ENCODE peak calls at places on chromosome 5, in four cellular contexts. O, V, H and S are unnamed samples.

GRCh38 chr5:128146671-128147070 is 63.1 kb downstream of the SLC12A2 start:
- DNase-seq in O (no peak), V (no peak), H (no peak), S (no peak)

GRCh38 chr5:10424124-10424731 is 17.5 kb upstream of the ROPN1L start:
- DNase-seq in O (peak; percentile 33), V (no peak), H (peak; percentile 44), S (no peak)

GRCh38 chr5:113612060-113612496 is 98.6 kb downstream of the YTHDC2 start:
- DNase-seq in O (no peak), V (peak; percentile 26), H (peak; percentile 51), S (no peak)

GRCh38 chr5:138900281-138900965 is 25.3 kb upstream of the LRRTM2 start:
- DNase-seq in O (no peak), V (peak; percentile 35), H (peak; percentile 75), S (no peak)

GRCh38 chr5:56814361-56814962 is 887 bp upstream of the MAP3K1 start:
- DNase-seq in O (peak; percentile 47), V (no peak), H (no peak), S (no peak)

GRCh38 chr5:116799401-116799800 is 224.8 kb upstream of the SEMA6A start:
- DNase-seq in O (no peak), V (no peak), H (no peak), S (no peak)

GRCh38 chr5:12246016-12246415 is 341.8 kb upstream of the CTNND2 start:
- DNase-seq in O (no peak), V (no peak), H (no peak), S (no peak)

GRCh38 chr5:122358382-122358990 is 46.4 kb downstream of the SNCAIP start:
- DNase-seq in O (no peak), V (no peak), H (no peak), S (no peak)

GRCh38 chr5:89451263-89451662 is 568.3 kb upstream of the MEF2C start:
- DNase-seq in O (no peak), V (no peak), H (no peak), S (no peak)

GRCh38 chr5:11918463-11919045 is 14.3 kb upstream of the CTNND2 start:
- DNase-seq in O (no peak), V (no peak), H (no peak), S (no peak)

GRCh38 chr5:124902097-124902821 is 155.8 kb upstream of the ZNF608 start:
- DNase-seq in O (no peak), V (no peak), H (peak; percentile 45), S (no peak)

GRCh38 chr5:180216646-180217171 is 7.7 kb upstream of the RASGEF1C start:
- DNase-seq in O (no peak), V (no peak), H (no peak), S (no peak)

GRCh38 chr5:59665086-59665831 is 228.3 kb downstream of the PDE4D start:
- DNase-seq in O (no peak), V (no peak), H (no peak), S (no peak)
- TF ChIP-seq POLR2A in O (no peak), V (no peak), H (no peak), S (no peak)

GRCh38 chr5:34928267-34928666 is 1.1 kb upstream of the DNAJC21 start:
- DNase-seq in O (no peak), V (no peak), H (no peak), S (no peak)

GRCh38 chr5:34929150-34929719 is at the start of gene DNAJC21:
- DNase-seq in O (peak; percentile 99), V (peak; percentile 91), H (peak; percentile 94), S (peak; percentile 87)

GRCh38 chr5:34930870-34931269 is 1.5 kb downstream of the DNAJC21 start:
- DNase-seq in O (no peak), V (no peak), H (no peak), S (no peak)

GRCh38 chr5:34930527-34930844 is 1.1 kb downstream of the DNAJC21 start:
- DNase-seq in O (no peak), V (peak; percentile 14), H (peak; percentile 73), S (no peak)

GRCh38 chr5:34929720-34930526 is 564 bp downstream of the DNAJC21 start:
- DNase-seq in O (peak; percentile 88), V (peak; percentile 86), H (peak; percentile 66), S (peak; percentile 41)
- TF ChIP-seq POLR2A in O (no peak), V (peak; percentile 43), H (no peak), S (peak; percentile 74)

GRCh38 chr5:20276061-20276958 is 288.3 kb upstream of the CDH18 start:
- DNase-seq in O (no peak), V (peak; percentile 44), H (peak; percentile 84), S (no peak)
- TF ChIP-seq POLR2A in O (no peak), V (no peak), H (no peak), S (no peak)

GRCh38 chr5:22249209-22249608 is 603.9 kb downstream of the CDH12 start:
- DNase-seq in O (no peak), V (no peak), H (no peak), S (no peak)
- TF ChIP-seq POLR2A in O (no peak), V (no peak), H (no peak), S (no peak)